ENCODE peak calls at places on chromosomes 13 and 19, in five cellular contexts. E, S, U, Y and H are unnamed samples.

GRCh38 chr13:70388935-70389334 is 280.7 kb upstream of the KLHL1 start:
- DNase-seq in U (no peak), S (no peak), E (no peak), Y (no peak), H (no peak)

GRCh38 chr19:3358919-3359849 is 7.2 kb upstream of the NFIC start:
- DNase-seq in E (peak), U (peak), S (peak), Y (peak), H (peak)

GRCh38 chr19:12623361-12624031 is 12.8 kb downstream of the ZNF791 start:
- DNase-seq in S (peak), U (no peak), E (no peak), Y (peak), H (no peak)

GRCh38 chr19:38949580-38950367 is 19.0 kb downstream of the MRPS12 start:
- DNase-seq in S (peak), Y (peak), U (peak), E (peak), H (peak)

GRCh38 chr13:51804295-51805172 is 571 bp upstream of the DHRS12 start:
- DNase-seq in E (no peak), S (peak), U (peak), Y (no peak), H (no peak)

GRCh38 chr19:8988204-8988603 is 22.0 kb downstream of the MUC16 start:
- DNase-seq in E (no peak), Y (no peak), S (no peak), U (no peak), H (peak)

GRCh38 chr13:86585826-86586225 is 786.6 kb upstream of the SLITRK6 start:
- DNase-seq in E (no peak), S (peak), Y (peak), U (peak), H (no peak)

GRCh38 chr19:13978306-13978705 is 26.0 kb downstream of the DCAF15 start:
- DNase-seq in S (peak), U (peak), E (no peak), Y (no peak), H (peak)

GRCh38 chr19:14507704-14508246 is 10.4 kb downstream of the DNAJB1 start:
- DNase-seq in E (peak), U (peak), S (peak), Y (peak), H (no peak)

GRCh38 chr13:35926859-35927530 is 204.2 kb downstream of the DCLK1 start:
- DNase-seq in S (peak), Y (peak), U (no peak), E (no peak), H (no peak)

GRCh38 chr13:91292630-91293221 is 54.8 kb upstream of the MIR17HG start:
- DNase-seq in S (no peak), Y (no peak), E (no peak), U (no peak), H (peak)

GRCh38 chr13:105957769-105958438 is 577.6 kb downstream of the EFNB2 start:
- DNase-seq in E (no peak), S (no peak), U (no peak), Y (no peak), H (no peak)
- H2AFZ ChIP-seq in E (no peak), S (no peak), U (no peak), Y (peak), H (peak)

DNA sequence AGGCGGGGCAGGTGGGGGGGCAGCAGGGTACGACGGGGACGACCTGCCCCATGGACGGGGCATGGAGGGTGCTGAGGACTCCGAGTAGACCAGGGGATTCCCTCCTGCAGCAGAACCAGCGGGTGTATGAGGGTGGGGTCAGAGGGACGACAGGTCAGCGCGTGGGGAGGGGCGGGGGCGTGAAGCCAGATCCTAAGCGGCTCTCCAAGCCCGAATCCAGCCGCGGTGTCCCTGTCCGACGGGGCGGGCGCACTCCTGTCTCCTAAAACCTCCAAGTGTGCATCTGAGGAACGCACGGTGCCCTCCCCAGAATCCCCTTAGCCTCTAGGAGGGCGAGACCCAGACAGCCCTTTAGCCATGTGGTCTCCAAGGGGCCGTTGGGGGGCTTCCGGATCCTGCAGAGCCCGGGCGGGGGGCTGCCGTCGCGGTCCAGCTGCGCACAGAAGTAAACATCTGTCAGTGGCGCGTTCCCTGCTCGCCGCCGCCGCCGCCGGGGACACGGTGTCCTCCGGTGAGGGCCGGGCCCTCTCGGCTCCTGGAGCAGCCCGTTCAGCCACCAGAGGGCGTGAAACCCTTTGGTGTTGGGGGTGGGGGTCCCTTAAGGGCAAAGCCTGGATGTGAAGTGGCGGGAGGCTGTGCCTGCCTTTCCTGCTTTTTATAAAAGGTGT is 732 bp downstream of the NRTN start:
- DNase-seq in Y (peak), E (peak), S (peak), U (peak), H (peak)
- H2AFZ ChIP-seq in Y (no peak), E (no peak), S (no peak), U (peak), H (peak)

DNA sequence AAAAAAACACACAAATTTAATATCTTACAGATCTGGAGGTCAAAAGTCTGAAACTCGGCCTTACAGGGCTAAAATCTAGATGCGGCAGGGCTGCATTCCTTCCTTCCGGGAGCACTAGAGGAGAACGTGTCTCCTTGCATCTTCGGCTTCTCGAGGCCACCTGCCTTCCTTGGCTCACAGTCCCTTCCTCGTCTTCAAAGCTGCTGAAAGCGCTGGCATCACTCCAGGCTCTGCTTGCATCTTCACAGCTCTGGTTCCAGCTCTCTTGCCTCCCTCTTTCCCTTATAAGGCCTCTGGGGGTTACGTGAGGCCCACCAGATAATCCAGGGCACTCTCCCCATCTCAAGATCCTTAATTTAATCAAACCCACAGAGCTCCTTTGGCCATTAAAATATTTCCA is 10.5 kb downstream of the XRCC1 start:
- DNase-seq in U (no peak), S (no peak), E (no peak), Y (no peak), H (no peak)
- H2AFZ ChIP-seq in U (no peak), S (no peak), E (no peak), Y (no peak), H (no peak)

GRCh38 chr19:44600466-44600865 is 12.9 kb upstream of the IGSF23 start:
- DNase-seq in Y (no peak), E (no peak), S (peak), U (no peak), H (no peak)
- H2AFZ ChIP-seq in Y (no peak), E (no peak), S (no peak), U (no peak), H (no peak)

GRCh38 chr13:108733141-108733540 is 103.7 kb downstream of the MYO16 start:
- DNase-seq in Y (no peak), U (no peak), E (no peak), S (no peak), H (no peak)
- H2AFZ ChIP-seq in Y (no peak), U (no peak), E (no peak), S (no peak), H (peak)

GRCh38 chr13:77918391-77919261 is at the start of gene EDNRB:
- DNase-seq in U (peak), E (no peak), Y (peak), S (peak), H (peak)
- H2AFZ ChIP-seq in U (peak), E (no peak), Y (peak), S (peak), H (peak)